ENCODE peak calls at places on chromosome 6, in five cellular contexts. One of them, this sample, is unnamed.

GRCh38 chr6:3088446-3088845 is 20.2 kb downstream of the RIPK1 start:
- DNase-seq in lower lobe of right lung: no peak
- DNase-seq in OCI-LY7: no peak
- DNase-seq in fibroblast of mammary gland: peak
- DNase-seq in cardiac muscle cell: peak
- DNase-seq in this sample: no peak

GRCh38 chr6:134495893-134496253 is 178.0 kb upstream of the SGK1 start:
- DNase-seq in OCI-LY7: no peak
- DNase-seq in lower lobe of right lung: no peak
- DNase-seq in cardiac muscle cell: peak
- DNase-seq in fibroblast of mammary gland: peak
- DNase-seq in this sample: no peak

GRCh38 chr6:3351105-3351676 is 92.4 kb downstream of the PSMG4 start:
- DNase-seq in fibroblast of mammary gland: peak
- DNase-seq in cardiac muscle cell: no peak
- DNase-seq in OCI-LY7: no peak
- DNase-seq in lower lobe of right lung: no peak
- DNase-seq in this sample: no peak

GRCh38 chr6:39543117-39543516 is 182.1 kb downstream of the KIF6 start:
- DNase-seq in cardiac muscle cell: peak
- DNase-seq in lower lobe of right lung: no peak
- DNase-seq in fibroblast of mammary gland: peak
- DNase-seq in OCI-LY7: no peak
- DNase-seq in this sample: peak

GRCh38 chr6:100283288-100283687 is 181.4 kb downstream of the SIM1 start:
- DNase-seq in OCI-LY7: no peak
- DNase-seq in cardiac muscle cell: peak
- DNase-seq in lower lobe of right lung: no peak
- DNase-seq in fibroblast of mammary gland: peak
- DNase-seq in this sample: no peak

GRCh38 chr6:47254051-47254450 is 55.7 kb downstream of the TNFRSF21 start:
- DNase-seq in cardiac muscle cell: no peak
- DNase-seq in fibroblast of mammary gland: no peak
- DNase-seq in lower lobe of right lung: no peak
- DNase-seq in OCI-LY7: no peak
- DNase-seq in this sample: no peak

GRCh38 chr6:141587482-141588266 is 545.1 kb upstream of the GJE1 start:
- DNase-seq in fibroblast of mammary gland: peak
- DNase-seq in lower lobe of right lung: no peak
- DNase-seq in OCI-LY7: no peak
- DNase-seq in cardiac muscle cell: peak
- DNase-seq in this sample: no peak

GRCh38 chr6:144809969-144810368 is 524.8 kb downstream of the UTRN start:
- DNase-seq in cardiac muscle cell: no peak
- DNase-seq in OCI-LY7: no peak
- DNase-seq in fibroblast of mammary gland: no peak
- DNase-seq in lower lobe of right lung: no peak
- DNase-seq in this sample: no peak

GRCh38 chr6:158819977-158820632 is 937 bp upstream of the EZR start:
- DNase-seq in lower lobe of right lung: no peak
- DNase-seq in OCI-LY7: no peak
- DNase-seq in fibroblast of mammary gland: peak
- DNase-seq in cardiac muscle cell: no peak
- DNase-seq in this sample: no peak

DNA sequence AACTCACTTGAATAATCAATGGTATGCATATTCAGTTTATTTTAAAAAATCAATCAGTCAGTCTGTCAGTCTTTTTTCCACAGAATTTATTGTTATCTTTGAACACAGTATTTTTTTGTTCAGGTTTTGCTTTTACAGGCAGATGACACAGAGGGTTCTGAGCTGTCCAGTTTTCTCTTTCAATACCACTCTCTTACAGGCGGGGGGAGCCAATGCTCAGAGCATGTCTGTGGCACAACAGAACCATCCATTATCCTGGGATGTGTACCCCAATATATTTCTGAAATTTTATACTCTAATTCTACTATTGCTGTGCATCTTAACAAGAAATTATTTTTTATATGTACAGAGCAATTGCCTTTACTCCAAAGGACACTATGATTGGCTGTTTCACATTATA is 21.2 kb downstream of the ROS1 start:
- DNase-seq in OCI-LY7: no peak
- DNase-seq in cardiac muscle cell: peak
- DNase-seq in fibroblast of mammary gland: no peak
- DNase-seq in lower lobe of right lung: no peak
- DNase-seq in this sample: no peak
- TF ChIP-seq CTCF in OCI-LY7: peak
- TF ChIP-seq CTCF in cardiac muscle cell: peak
- TF ChIP-seq CTCF in fibroblast of mammary gland: no peak
- TF ChIP-seq CTCF in lower lobe of right lung: no peak
- TF ChIP-seq CTCF in this sample: peak

DNA sequence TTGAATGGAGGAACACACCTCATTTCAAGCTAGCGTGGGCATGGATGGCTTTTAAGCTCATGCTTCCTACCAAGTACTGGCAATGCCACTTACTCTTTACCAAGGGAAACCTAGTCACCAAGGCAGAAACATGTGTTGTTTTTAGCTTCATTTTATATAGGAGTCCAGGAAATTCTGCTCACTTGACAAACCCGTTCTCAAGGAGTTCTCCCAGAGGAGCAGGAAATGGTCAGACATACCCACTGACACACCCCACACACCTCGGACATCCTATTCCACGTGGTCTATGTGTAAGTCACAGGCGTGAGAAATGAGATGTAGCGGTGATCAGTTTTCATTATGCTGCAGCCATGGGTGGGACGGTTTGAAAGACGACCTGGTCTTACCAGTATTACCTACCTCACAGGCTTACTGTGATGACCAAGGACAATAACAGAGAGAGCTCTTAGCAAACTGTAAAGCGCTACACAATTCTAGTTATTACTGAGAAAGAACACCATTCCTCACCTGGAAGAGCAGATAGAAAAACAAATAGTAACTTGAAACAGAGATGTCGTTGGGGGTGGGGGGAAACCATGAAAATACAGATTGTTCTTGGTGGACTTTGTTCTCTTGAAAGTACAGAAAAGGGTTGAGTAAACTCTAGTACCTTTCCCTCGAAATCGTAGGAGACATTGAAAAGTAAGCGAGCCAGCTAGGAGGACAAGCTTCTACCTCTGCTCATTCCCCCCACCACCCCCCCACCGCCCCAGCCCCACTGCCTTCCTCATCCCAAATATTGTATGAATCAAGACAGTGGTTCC is 1.7 kb downstream of the CNKSR3 start:
- DNase-seq in fibroblast of mammary gland: peak
- DNase-seq in cardiac muscle cell: no peak
- DNase-seq in lower lobe of right lung: no peak
- DNase-seq in OCI-LY7: no peak
- DNase-seq in this sample: no peak
- H3K4me3 ChIP-seq in fibroblast of mammary gland: peak
- H3K4me3 ChIP-seq in cardiac muscle cell: peak
- H3K4me3 ChIP-seq in lower lobe of right lung: peak
- H3K4me3 ChIP-seq in OCI-LY7: no peak
- H3K4me3 ChIP-seq in this sample: peak

GRCh38 chr6:24374612-24375011 is 16.8 kb upstream of the DCDC2 start:
- DNase-seq in lower lobe of right lung: no peak
- DNase-seq in OCI-LY7: no peak
- DNase-seq in fibroblast of mammary gland: no peak
- DNase-seq in cardiac muscle cell: no peak
- DNase-seq in this sample: no peak
- TF ChIP-seq CTCF in lower lobe of right lung: no peak
- TF ChIP-seq CTCF in OCI-LY7: no peak
- TF ChIP-seq CTCF in fibroblast of mammary gland: no peak
- TF ChIP-seq CTCF in cardiac muscle cell: no peak
- TF ChIP-seq CTCF in this sample: no peak

GRCh38 chr6:110039364-110039995 is 61.4 kb downstream of the GPR6 start:
- DNase-seq in lower lobe of right lung: peak
- DNase-seq in OCI-LY7: peak
- DNase-seq in cardiac muscle cell: peak
- DNase-seq in fibroblast of mammary gland: peak
- DNase-seq in this sample: peak
- H3K4me3 ChIP-seq in lower lobe of right lung: peak
- H3K4me3 ChIP-seq in OCI-LY7: peak
- H3K4me3 ChIP-seq in cardiac muscle cell: no peak
- H3K4me3 ChIP-seq in fibroblast of mammary gland: no peak
- H3K4me3 ChIP-seq in this sample: peak

GRCh38 chr6:150617062-150617461 is 17.4 kb downstream of the PLEKHG1 start:
- DNase-seq in fibroblast of mammary gland: no peak
- DNase-seq in lower lobe of right lung: no peak
- DNase-seq in OCI-LY7: no peak
- DNase-seq in cardiac muscle cell: no peak
- DNase-seq in this sample: no peak
- TF ChIP-seq CTCF in fibroblast of mammary gland: no peak
- TF ChIP-seq CTCF in lower lobe of right lung: no peak
- TF ChIP-seq CTCF in OCI-LY7: no peak
- TF ChIP-seq CTCF in cardiac muscle cell: no peak
- TF ChIP-seq CTCF in this sample: no peak

GRCh38 chr6:16634855-16635254 is 126.4 kb downstream of the ATXN1 start:
- DNase-seq in cardiac muscle cell: no peak
- DNase-seq in OCI-LY7: no peak
- DNase-seq in fibroblast of mammary gland: no peak
- DNase-seq in lower lobe of right lung: no peak
- DNase-seq in this sample: no peak

GRCh38 chr6:16635291-16635809 is 125.9 kb downstream of the ATXN1 start:
- DNase-seq in OCI-LY7: no peak
- DNase-seq in lower lobe of right lung: no peak
- DNase-seq in fibroblast of mammary gland: no peak
- DNase-seq in cardiac muscle cell: no peak
- DNase-seq in this sample: no peak

GRCh38 chr6:16637635-16638034 is 123.6 kb downstream of the ATXN1 start:
- DNase-seq in lower lobe of right lung: no peak
- DNase-seq in fibroblast of mammary gland: peak
- DNase-seq in OCI-LY7: no peak
- DNase-seq in cardiac muscle cell: no peak
- DNase-seq in this sample: no peak

GRCh38 chr6:16633961-16634360 is 127.3 kb downstream of the ATXN1 start:
- DNase-seq in fibroblast of mammary gland: no peak
- DNase-seq in OCI-LY7: no peak
- DNase-seq in lower lobe of right lung: no peak
- DNase-seq in cardiac muscle cell: no peak
- DNase-seq in this sample: no peak

DNA sequence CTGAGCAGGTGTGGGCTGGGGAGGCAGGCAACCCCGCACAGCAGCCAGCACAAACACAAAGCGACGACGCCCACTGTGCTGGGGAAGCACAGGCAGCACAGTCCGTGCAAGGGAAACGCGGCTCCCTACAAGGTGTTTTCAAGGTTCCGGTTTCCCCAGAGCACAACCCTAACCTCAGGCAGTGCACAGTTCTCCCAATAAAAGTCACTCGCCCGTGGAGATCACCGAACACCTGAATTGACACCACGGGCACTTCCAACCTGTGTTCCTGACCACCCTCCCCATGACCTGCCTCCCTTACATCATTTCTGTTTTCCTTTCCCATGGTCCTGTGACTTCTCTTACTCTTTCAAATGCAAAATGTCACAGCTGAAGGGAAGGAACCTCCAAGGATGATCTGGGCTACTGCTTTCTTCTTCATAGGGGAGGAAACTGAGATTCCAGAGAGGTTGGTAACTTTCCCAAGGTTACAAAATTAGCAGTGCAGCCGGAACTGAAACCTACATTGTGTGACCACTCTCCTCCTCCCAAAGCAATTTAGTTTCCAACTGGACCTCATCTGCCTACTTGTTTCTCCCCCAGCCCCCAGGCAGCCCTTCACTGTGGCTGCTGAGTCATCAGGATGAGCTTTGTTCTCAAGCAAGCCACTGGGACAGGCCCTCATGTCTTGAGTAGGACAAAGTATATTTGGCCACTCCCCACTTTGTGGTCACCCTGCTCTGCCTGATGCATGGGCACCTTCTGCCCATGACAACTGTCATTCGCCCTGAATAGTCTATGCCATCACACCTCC is 125.3 kb downstream of the ATXN1 start:
- DNase-seq in OCI-LY7: no peak
- DNase-seq in cardiac muscle cell: peak
- DNase-seq in fibroblast of mammary gland: peak
- DNase-seq in lower lobe of right lung: no peak
- DNase-seq in this sample: peak
- H3K4me3 ChIP-seq in OCI-LY7: no peak
- H3K4me3 ChIP-seq in cardiac muscle cell: no peak
- H3K4me3 ChIP-seq in fibroblast of mammary gland: no peak
- H3K4me3 ChIP-seq in lower lobe of right lung: no peak
- H3K4me3 ChIP-seq in this sample: no peak

DNA sequence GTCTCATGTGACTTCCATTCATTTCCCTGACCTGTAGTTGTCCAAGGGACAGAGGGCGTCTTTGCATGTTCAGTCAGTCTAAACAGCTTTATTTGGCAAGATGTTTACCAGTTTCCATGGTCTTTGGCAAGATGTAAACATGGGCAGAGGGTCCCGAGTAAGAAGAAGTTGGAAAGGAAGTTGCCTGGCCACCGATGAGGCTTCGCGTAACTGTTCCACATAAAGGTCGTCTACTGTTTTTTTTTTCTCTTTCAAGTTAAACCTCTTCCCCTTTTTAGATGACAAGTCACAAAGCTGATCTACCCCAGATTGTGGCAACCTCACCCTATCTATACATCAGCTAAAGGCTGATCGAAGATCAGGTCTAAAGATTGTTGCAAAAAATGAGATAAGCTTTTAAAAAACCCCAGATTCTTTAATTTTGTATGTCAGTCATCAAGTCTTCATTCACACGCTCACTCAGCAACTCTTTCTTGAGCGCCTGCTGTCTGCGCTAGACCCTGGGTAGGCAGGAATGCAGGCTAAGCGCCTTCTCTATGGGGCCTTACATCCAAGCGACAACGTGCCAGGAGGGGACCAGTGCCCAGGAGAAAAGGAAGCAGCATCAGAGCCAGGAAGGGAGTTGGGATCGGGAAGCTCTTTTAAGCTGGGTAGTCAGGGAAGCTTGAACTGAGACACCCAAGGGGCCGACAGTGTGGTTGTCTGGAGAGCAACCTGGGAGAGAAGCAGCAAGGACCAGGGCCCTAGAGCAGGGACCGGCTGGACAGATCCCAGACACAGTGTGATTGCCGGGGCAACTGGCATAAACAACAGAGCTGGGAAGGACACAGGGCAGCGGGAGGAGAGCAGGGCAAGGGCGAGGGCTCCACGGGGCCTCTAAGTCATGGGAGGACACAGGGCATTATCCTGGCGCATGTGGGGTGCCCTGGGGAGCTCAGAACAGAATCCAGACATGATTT is 31.5 kb upstream of the CCR6 start:
- DNase-seq in fibroblast of mammary gland: no peak
- DNase-seq in OCI-LY7: peak
- DNase-seq in cardiac muscle cell: no peak
- DNase-seq in lower lobe of right lung: no peak
- DNase-seq in this sample: no peak
- TF ChIP-seq CTCF in fibroblast of mammary gland: no peak
- TF ChIP-seq CTCF in OCI-LY7: no peak
- TF ChIP-seq CTCF in cardiac muscle cell: no peak
- TF ChIP-seq CTCF in lower lobe of right lung: no peak
- TF ChIP-seq CTCF in this sample: no peak

This sample was measured in astrocyte of the cerebellum.